ENCODE peak calls at places on chromosome 7, in eight cellular contexts. Z is left ventricle myocardium inferior, T is WERI-Rb-1, Q is T-helper 2 cell, K is anterior cingulate cortex, F is naive B cell, B is germinal center, C is uterus. R is an unnamed sample.

GRCh38 chr7:68770649-68771048 is 827.6 kb upstream of the AUTS2 start:
- DNase-seq in T (peak), C (no peak), Z (peak), F (no peak), B (no peak), K (no peak), Q (no peak), R (no peak)

GRCh38 chr7:22332481-22332880 is 24.5 kb downstream of the RAPGEF5 start:
- DNase-seq in T (no peak), B (no peak), Z (no peak), Q (no peak), C (no peak), F (no peak), K (no peak), R (no peak)

GRCh38 chr7:158467562-158467961 is 120.1 kb downstream of the PTPRN2 start:
- DNase-seq in K (no peak), T (no peak), B (no peak), Q (no peak), Z (no peak), C (no peak), F (no peak), R (no peak)

GRCh38 chr7:151311294-151311864 is 30.2 kb upstream of the NUB1 start:
- DNase-seq in C (no peak), B (no peak), K (no peak), T (peak), Q (no peak), Z (no peak), F (no peak), R (no peak)

GRCh38 chr7:152931583-152931982 is 172.0 kb downstream of the ACTR3B start:
- DNase-seq in B (no peak), Q (no peak), T (no peak), F (no peak), Z (no peak), C (no peak), K (no peak), R (no peak)

GRCh38 chr7:133945497-133945896 is 181.6 kb upstream of the LRGUK start:
- DNase-seq in B (no peak), F (no peak), K (no peak), T (no peak), Z (no peak), Q (no peak), C (no peak), R (no peak)

GRCh38 chr7:144908943-144909556 is 73.2 kb upstream of the TPK1 start:
- DNase-seq in K (no peak), C (no peak), Z (no peak), F (no peak), T (no peak), Q (no peak), B (no peak), R (no peak)

GRCh38 chr7:74217455-74218342 is 7.9 kb downstream of the LAT2 start:
- DNase-seq in F (peak), T (no peak), B (no peak), C (no peak), Z (no peak), K (no peak), Q (no peak), R (no peak)

GRCh38 chr7:30921951-30922401 is 10.3 kb downstream of the AQP1 start:
- DNase-seq in T (no peak), F (no peak), K (no peak), Q (no peak), C (peak), B (no peak), Z (peak), R (no peak)

GRCh38 chr7:86814980-86815379 is 171.3 kb downstream of the GRM3 start:
- DNase-seq in Z (no peak), T (peak), K (peak), B (no peak), C (no peak), F (no peak), Q (no peak), R (peak)

GRCh38 chr7:151060416-151061234 is 1.2 kb downstream of the SLC4A2 start:
- DNase-seq in B (no peak), T (peak), Z (no peak), K (no peak), F (no peak), C (peak), Q (no peak), R (peak)

GRCh38 chr7:27147211-27148030 is at the start of gene HOXA6:
- DNase-seq in C (peak), Z (no peak), T (peak), Q (no peak), F (no peak), B (no peak), K (no peak), R (no peak)

GRCh38 chr7:78345979-78346378 is 547.4 kb downstream of the PHTF2 start:
- DNase-seq in C (no peak), T (no peak), Q (no peak), B (no peak), F (no peak), Z (no peak), K (no peak), R (no peak)

GRCh38 chr7:55112056-55112455 is 93.2 kb downstream of the EGFR start:
- DNase-seq in Q (no peak), C (no peak), B (no peak), T (no peak), F (no peak), K (no peak), Z (no peak), R (no peak)

GRCh38 chr7:98641646-98642489 is 24.8 kb downstream of the NPTX2 start:
- DNase-seq in C (no peak), K (no peak), Q (no peak), T (peak), B (peak), Z (no peak), F (peak), R (no peak)

GRCh38 chr7:118590107-118590506 is 365.6 kb downstream of the ANKRD7 start:
- DNase-seq in F (no peak), K (no peak), Q (no peak), B (no peak), C (no peak), T (peak), Z (no peak), R (no peak)

GRCh38 chr7:12090757-12091134 is 120.3 kb upstream of the TMEM106B start:
- DNase-seq in T (no peak), Q (no peak), F (no peak), Z (no peak), K (no peak), C (no peak), B (no peak), R (no peak)

GRCh38 chr7:44534501-44534900 is 6.6 kb downstream of the NPC1L1 start:
- DNase-seq in T (peak), Z (no peak), Q (no peak), C (no peak), B (peak), F (peak), K (no peak), R (peak)

GRCh38 chr7:73912223-73912622 is 51.3 kb downstream of the TMEM270 start:
- DNase-seq in T (no peak), Q (no peak), Z (no peak), B (no peak), F (no peak), C (no peak), K (no peak), R (no peak)

GRCh38 chr7:18494821-18495408 is 634 bp upstream of the HDAC9 start:
- DNase-seq in B (no peak), F (no peak), Q (no peak), Z (no peak), C (peak), T (no peak), K (peak), R (no peak)

GRCh38 chr7:46839651-46840050 is 742.3 kb downstream of the TNS3 start:
- DNase-seq in C (no peak), Z (no peak), B (no peak), F (no peak), K (no peak), T (no peak), Q (no peak), R (no peak)

GRCh38 chr7:2009541-2010001 is 223.2 kb downstream of the MAD1L1 start:
- DNase-seq in T (no peak), Z (peak), C (no peak), F (no peak), Q (no peak), B (no peak), K (peak), R (no peak)

GRCh38 chr7:29224726-29225125 is 30.2 kb downstream of the CHN2 start:
- DNase-seq in Q (no peak), C (no peak), Z (no peak), K (no peak), B (no peak), F (no peak), T (no peak), R (no peak)

GRCh38 chr7:513521-514166 is 6.0 kb downstream of the PDGFA start:
- DNase-seq in Z (no peak), Q (no peak), C (no peak), F (no peak), K (no peak), B (no peak), T (no peak), R (no peak)

GRCh38 chr7:76512941-76513816 is 2.8 kb downstream of the UPK3B start:
- DNase-seq in B (no peak), C (no peak), T (peak), Z (no peak), Q (no peak), K (no peak), F (no peak), R (peak)

GRCh38 chr7:101814081-101814995 is 3.1 kb upstream of the CUX1 start:
- DNase-seq in C (peak), T (peak), Q (peak), B (peak), F (peak), K (no peak), Z (peak), R (peak)

GRCh38 chr7:142855401-142855743 is 496 bp downstream of the EPHB6 start:
- DNase-seq in K (no peak), Q (no peak), F (no peak), T (no peak), B (no peak), C (no peak), Z (no peak), R (no peak)

GRCh38 chr7:22867589-22867988 is 44.9 kb upstream of the TOMM7 start:
- DNase-seq in C (no peak), B (no peak), F (no peak), Q (no peak), K (no peak), T (no peak), Z (no peak), R (no peak)

GRCh38 chr7:7739718-7740355 is 21.4 kb upstream of the RPA3 start:
- DNase-seq in C (no peak), T (no peak), Z (no peak), Q (no peak), F (no peak), K (no peak), B (no peak), R (no peak)

GRCh38 chr7:92588561-92588960 is 1.6 kb downstream of the FAM133B start:
- DNase-seq in T (no peak), C (no peak), Q (no peak), Z (no peak), F (no peak), K (no peak), B (no peak), R (no peak)

GRCh38 chr7:27346531-27347260 is 104.1 kb downstream of the EVX1 start:
- DNase-seq in F (no peak), Z (no peak), B (no peak), C (peak), Q (no peak), K (no peak), T (no peak), R (peak)

R was measured in HuH-7.